ENCODE peak calls at places on chromosomes 4 and X, in five cellular contexts. One of them, this sample, is unnamed.
A peak's percentile ranks its signal among the peaks of the same experiment; 100 is the strongest.

GRCh38 chrX:150690126-150690525 is 3.1 kb upstream of the MTMR1 start:
- DNase-seq in HepG2: no peak
- DNase-seq in suprapubic skin: no peak
- DNase-seq in breast epithelium: no peak
- DNase-seq in SK-N-SH: no peak
- DNase-seq in this sample: no peak

GRCh38 chrX:109393859-109394258 is 88.0 kb downstream of the GUCY2F start:
- DNase-seq in HepG2: no peak
- DNase-seq in suprapubic skin: no peak
- DNase-seq in breast epithelium: no peak
- DNase-seq in SK-N-SH: no peak
- DNase-seq in this sample: no peak

GRCh38 chrX:24498181-24498580 is 33.1 kb downstream of the PDK3 start:
- DNase-seq in HepG2: peak; percentile 1
- DNase-seq in suprapubic skin: no peak
- DNase-seq in breast epithelium: no peak
- DNase-seq in SK-N-SH: no peak
- DNase-seq in this sample: no peak

GRCh38 chr4:113677333-113677732 is 84.2 kb downstream of the CAMK2D start:
- DNase-seq in HepG2: no peak
- DNase-seq in suprapubic skin: no peak
- DNase-seq in breast epithelium: no peak
- DNase-seq in SK-N-SH: no peak
- DNase-seq in this sample: no peak

GRCh38 chrX:151393514-151393913 is 3.5 kb upstream of the VMA21 start:
- DNase-seq in HepG2: no peak
- DNase-seq in suprapubic skin: no peak
- DNase-seq in breast epithelium: no peak
- DNase-seq in SK-N-SH: no peak
- DNase-seq in this sample: no peak

GRCh38 chrX:17414839-17415238 is 39.8 kb downstream of the NHS start:
- DNase-seq in HepG2: no peak
- DNase-seq in suprapubic skin: peak; percentile 62
- DNase-seq in breast epithelium: no peak
- DNase-seq in SK-N-SH: no peak
- DNase-seq in this sample: no peak

GRCh38 chr4:5322321-5322720 is 271.0 kb downstream of the STK32B start:
- DNase-seq in HepG2: no peak
- DNase-seq in suprapubic skin: no peak
- DNase-seq in breast epithelium: no peak
- DNase-seq in SK-N-SH: no peak
- DNase-seq in this sample: no peak

GRCh38 chrX:138885886-138886285 is 174.4 kb upstream of the FGF13 start:
- DNase-seq in HepG2: no peak
- DNase-seq in suprapubic skin: no peak
- DNase-seq in breast epithelium: no peak
- DNase-seq in SK-N-SH: no peak
- DNase-seq in this sample: no peak

GRCh38 chr4:161829631-161830030 is 334.2 kb downstream of the FSTL5 start:
- DNase-seq in HepG2: no peak
- DNase-seq in suprapubic skin: no peak
- DNase-seq in breast epithelium: no peak
- DNase-seq in SK-N-SH: no peak
- DNase-seq in this sample: no peak

GRCh38 chrX:155027509-155028066 is 944 bp downstream of the FUNDC2 start:
- DNase-seq in HepG2: peak; percentile 11
- DNase-seq in suprapubic skin: no peak
- DNase-seq in breast epithelium: no peak
- DNase-seq in SK-N-SH: no peak
- DNase-seq in this sample: no peak

GRCh38 chr4:182192511-182193181 is 50.6 kb upstream of the TENM3 start:
- DNase-seq in HepG2: no peak
- DNase-seq in suprapubic skin: no peak
- DNase-seq in breast epithelium: no peak
- DNase-seq in SK-N-SH: no peak
- DNase-seq in this sample: no peak

GRCh38 chr4:8688041-8688907 is 95.7 kb downstream of the CPZ start:
- DNase-seq in HepG2: no peak
- DNase-seq in suprapubic skin: peak; percentile 30
- DNase-seq in breast epithelium: no peak
- DNase-seq in SK-N-SH: peak; percentile 86
- DNase-seq in this sample: no peak

GRCh38 chr4:121192013-121192412 is 27.9 kb upstream of the TNIP3 start:
- DNase-seq in HepG2: no peak
- DNase-seq in suprapubic skin: no peak
- DNase-seq in breast epithelium: no peak
- DNase-seq in SK-N-SH: no peak
- DNase-seq in this sample: no peak

GRCh38 chr4:29578329-29578728 is 1141.8 kb upstream of the PCDH7 start:
- DNase-seq in HepG2: no peak
- DNase-seq in suprapubic skin: no peak
- DNase-seq in breast epithelium: no peak
- DNase-seq in SK-N-SH: no peak
- DNase-seq in this sample: no peak

GRCh38 chrX:119762718-119763117 is 4.3 kb downstream of the SOWAHD start:
- DNase-seq in HepG2: no peak
- DNase-seq in suprapubic skin: no peak
- DNase-seq in breast epithelium: no peak
- DNase-seq in SK-N-SH: no peak
- DNase-seq in this sample: no peak

GRCh38 chrX:20116575-20117240 is at the start of gene MAP7D2:
- DNase-seq in HepG2: peak; percentile 2
- DNase-seq in suprapubic skin: no peak
- DNase-seq in breast epithelium: no peak
- DNase-seq in SK-N-SH: peak; percentile 78
- DNase-seq in this sample: no peak
- H3K4me3 ChIP-seq in HepG2: peak within 1 kb of the TSS; percentile 64
- H3K4me3 ChIP-seq in suprapubic skin: peak within 1 kb of the TSS; percentile 41
- H3K4me3 ChIP-seq in breast epithelium: peak within 1 kb of the TSS; percentile 3
- H3K4me3 ChIP-seq in SK-N-SH: peak within 1 kb of the TSS; percentile 46
- H3K4me3 ChIP-seq in this sample: peak within 1 kb of the TSS; percentile 25

DNA sequence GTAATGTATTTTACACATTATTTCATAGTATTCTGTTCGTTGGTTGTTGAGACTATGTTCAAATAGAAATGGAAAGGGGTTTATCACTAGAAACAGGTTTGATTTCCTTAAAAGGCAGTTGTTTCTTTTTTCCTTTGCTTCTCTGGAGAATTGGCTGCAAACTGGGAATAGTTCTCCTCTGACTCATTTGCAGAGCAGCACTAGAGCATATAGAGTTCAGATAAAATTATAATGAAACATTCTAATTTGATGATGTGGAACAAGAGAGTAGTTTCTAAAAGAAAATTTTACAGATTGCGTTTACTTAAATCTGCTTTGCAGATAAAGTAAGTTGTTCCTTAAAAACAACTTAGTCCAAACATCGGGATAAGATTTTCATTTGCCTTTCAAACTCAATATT is 29.7 kb downstream of the SYNPO2 start:
- DNase-seq in HepG2: no peak
- DNase-seq in suprapubic skin: no peak
- DNase-seq in breast epithelium: no peak
- DNase-seq in SK-N-SH: no peak
- DNase-seq in this sample: no peak
- TF ChIP-seq POLR2AphosphoS5 in HepG2: no peak
- TF ChIP-seq POLR2AphosphoS5 in suprapubic skin: no peak
- TF ChIP-seq POLR2AphosphoS5 in breast epithelium: no peak
- TF ChIP-seq POLR2AphosphoS5 in SK-N-SH: no peak
- TF ChIP-seq POLR2AphosphoS5 in this sample: no peak

DNA sequence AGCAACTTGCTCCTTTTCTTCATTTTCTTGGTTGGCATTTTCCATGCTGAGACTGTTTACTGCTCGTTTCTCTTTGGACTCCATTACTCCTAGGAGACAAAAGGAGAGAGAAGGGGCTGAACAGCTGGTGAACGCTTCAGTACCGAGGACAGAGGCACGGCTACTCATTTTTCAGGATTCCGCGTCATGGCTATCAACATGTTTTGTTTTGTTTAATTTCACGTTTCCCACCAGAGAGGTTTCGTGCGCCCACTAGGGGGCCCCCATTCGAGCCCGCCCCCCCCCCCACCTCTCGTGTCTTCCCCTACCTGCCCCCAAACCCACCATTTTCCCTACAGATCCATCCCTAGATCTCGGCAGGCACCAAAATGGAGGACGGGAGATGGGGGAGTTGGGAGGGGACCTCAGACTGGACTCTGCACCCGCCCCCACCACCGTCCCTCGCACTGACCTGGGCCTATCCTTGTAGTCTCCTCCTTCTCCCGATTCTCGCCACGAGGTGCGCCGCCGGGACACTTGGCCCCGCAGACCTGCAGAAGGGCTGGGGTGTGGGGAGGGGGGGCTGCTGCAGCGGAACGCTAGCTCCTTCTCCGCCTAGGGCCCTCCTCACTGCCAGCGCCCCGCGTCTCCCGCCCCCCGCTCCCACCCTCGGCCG is 653 bp downstream of the BEX1 start:
- DNase-seq in HepG2: peak; percentile 9
- DNase-seq in suprapubic skin: no peak
- DNase-seq in breast epithelium: no peak
- DNase-seq in SK-N-SH: peak; percentile 78
- DNase-seq in this sample: no peak
- H3K4me3 ChIP-seq in HepG2: peak overlapping the region; percentile 57
- H3K4me3 ChIP-seq in suprapubic skin: peak overlapping the region; percentile 30
- H3K4me3 ChIP-seq in breast epithelium: peak overlapping the region; percentile 26
- H3K4me3 ChIP-seq in SK-N-SH: peak overlapping the region; percentile 58
- H3K4me3 ChIP-seq in this sample: peak overlapping the region; percentile 11

GRCh38 chrX:137574102-137574783 is 8.3 kb downstream of the ZIC3 start:
- DNase-seq in HepG2: no peak
- DNase-seq in suprapubic skin: no peak
- DNase-seq in breast epithelium: no peak
- DNase-seq in SK-N-SH: no peak
- DNase-seq in this sample: no peak
- TF ChIP-seq POLR2AphosphoS5 in HepG2: no peak
- TF ChIP-seq POLR2AphosphoS5 in suprapubic skin: no peak
- TF ChIP-seq POLR2AphosphoS5 in breast epithelium: no peak
- TF ChIP-seq POLR2AphosphoS5 in SK-N-SH: no peak
- TF ChIP-seq POLR2AphosphoS5 in this sample: no peak

DNA sequence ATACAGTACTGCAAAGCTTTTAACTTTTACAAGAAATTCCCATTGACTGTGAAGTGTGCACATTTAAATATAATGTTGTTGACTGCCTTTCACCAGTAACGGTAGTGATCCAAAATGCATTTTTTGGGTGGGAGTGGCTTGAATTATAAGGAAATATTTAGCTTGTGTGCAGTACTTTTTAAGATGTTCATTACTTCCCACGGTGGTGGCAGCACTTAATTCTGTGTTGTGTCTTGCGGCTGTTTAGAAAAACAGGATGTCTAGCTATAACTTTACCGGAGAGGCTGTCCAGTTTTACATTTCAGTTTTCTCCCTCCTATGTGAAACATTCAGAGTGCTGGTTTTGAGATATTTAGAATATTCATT is 1.7 kb downstream of the TMEM131L start:
- DNase-seq in HepG2: no peak
- DNase-seq in suprapubic skin: no peak
- DNase-seq in breast epithelium: no peak
- DNase-seq in SK-N-SH: no peak
- DNase-seq in this sample: no peak
- H3K4me3 ChIP-seq in HepG2: no peak overlapping the region
- H3K4me3 ChIP-seq in suprapubic skin: peak overlapping the region; percentile 95
- H3K4me3 ChIP-seq in breast epithelium: peak overlapping the region; percentile 87
- H3K4me3 ChIP-seq in SK-N-SH: peak overlapping the region; percentile 82
- H3K4me3 ChIP-seq in this sample: peak overlapping the region; percentile 92

DNA sequence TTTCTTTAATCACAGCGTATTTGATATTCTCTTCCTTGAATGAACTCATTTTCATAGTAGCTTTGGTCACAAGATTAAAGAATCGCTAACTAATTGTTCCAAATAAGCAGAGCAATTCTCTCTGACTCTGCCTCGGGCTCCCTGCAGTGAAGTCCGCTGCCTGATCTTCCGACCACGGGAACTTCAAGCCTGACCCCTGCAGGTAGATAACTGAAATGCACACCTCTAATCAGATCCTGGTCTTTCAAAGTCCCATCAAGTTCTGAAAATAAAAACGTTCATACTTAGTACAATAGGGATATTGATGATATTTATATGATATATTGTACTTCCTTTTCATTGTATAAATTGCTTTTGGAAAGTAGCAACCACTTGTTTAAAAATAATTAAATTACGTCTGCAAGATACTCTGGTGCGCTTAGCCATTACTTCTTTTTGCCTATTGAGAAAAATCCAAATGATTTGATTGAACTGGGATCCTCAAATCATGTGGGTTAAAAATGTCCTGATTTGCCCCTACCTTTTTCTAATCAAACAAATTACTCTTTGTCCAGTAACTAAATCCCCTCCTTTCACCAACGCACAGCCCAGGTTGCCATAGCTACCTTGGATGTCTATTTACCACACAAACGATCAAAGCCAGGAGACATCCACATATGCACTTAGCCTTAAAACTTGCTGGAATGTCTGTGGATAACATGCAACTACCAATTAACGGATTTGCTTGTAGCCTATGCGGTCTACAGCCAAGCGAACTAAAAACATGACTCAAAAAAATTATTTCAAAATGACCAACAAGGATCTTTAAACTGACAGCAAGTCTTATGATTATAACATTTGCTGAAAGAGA is 4.2 kb downstream of the MID1 start:
- DNase-seq in HepG2: no peak
- DNase-seq in suprapubic skin: no peak
- DNase-seq in breast epithelium: no peak
- DNase-seq in SK-N-SH: peak; percentile 67
- DNase-seq in this sample: no peak
- TF ChIP-seq POLR2AphosphoS5 in HepG2: no peak
- TF ChIP-seq POLR2AphosphoS5 in suprapubic skin: no peak
- TF ChIP-seq POLR2AphosphoS5 in breast epithelium: no peak
- TF ChIP-seq POLR2AphosphoS5 in SK-N-SH: no peak
- TF ChIP-seq POLR2AphosphoS5 in this sample: no peak

GRCh38 chr4:185088899-185089298 is 54.2 kb upstream of the SLC25A4 start:
- DNase-seq in HepG2: no peak
- DNase-seq in suprapubic skin: no peak
- DNase-seq in breast epithelium: no peak
- DNase-seq in SK-N-SH: no peak
- DNase-seq in this sample: no peak
- H3K4me3 ChIP-seq in HepG2: no peak overlapping the region
- H3K4me3 ChIP-seq in suprapubic skin: no peak overlapping the region
- H3K4me3 ChIP-seq in breast epithelium: no peak overlapping the region
- H3K4me3 ChIP-seq in SK-N-SH: no peak overlapping the region
- H3K4me3 ChIP-seq in this sample: no peak overlapping the region